ENCODE peak calls at places on chromosomes 12 and 14, in four cellular contexts. One of them, this sample, is unnamed.

GRCh38 chr12:100199023-100199346 is 1.6 kb upstream of the ACTR6 start:
- DNase-seq in cardiac muscle cell: no peak
- DNase-seq in small intestine: peak; percentile 10
- DNase-seq in adipocyte: no peak
- DNase-seq in this sample: no peak

GRCh38 chr12:12922191-12922616 is 29.8 kb downstream of the GPRC5D start:
- DNase-seq in cardiac muscle cell: no peak
- DNase-seq in small intestine: no peak
- DNase-seq in adipocyte: no peak
- DNase-seq in this sample: peak; percentile 16

GRCh38 chr14:96888593-96888992 is 91.4 kb downstream of the VRK1 start:
- DNase-seq in cardiac muscle cell: peak; percentile 66
- DNase-seq in small intestine: no peak
- DNase-seq in adipocyte: no peak
- DNase-seq in this sample: no peak

GRCh38 chr14:106652494-106652893 is 1126.1 kb downstream of the TMEM121 start:
- DNase-seq in cardiac muscle cell: no peak
- DNase-seq in small intestine: no peak
- DNase-seq in adipocyte: no peak
- DNase-seq in this sample: no peak

GRCh38 chr14:36944307-36945010 is 227.9 kb downstream of the SLC25A21 start:
- DNase-seq in cardiac muscle cell: no peak
- DNase-seq in small intestine: no peak
- DNase-seq in adipocyte: peak; percentile 69
- DNase-seq in this sample: peak; percentile 79

GRCh38 chr14:34181308-34181707 is 230.4 kb upstream of the EGLN3 start:
- DNase-seq in cardiac muscle cell: no peak
- DNase-seq in small intestine: no peak
- DNase-seq in adipocyte: no peak
- DNase-seq in this sample: no peak

GRCh38 chr14:57970175-57970574 is 104.3 kb upstream of the SLC35F4 start:
- DNase-seq in cardiac muscle cell: no peak
- DNase-seq in small intestine: no peak
- DNase-seq in adipocyte: no peak
- DNase-seq in this sample: no peak

GRCh38 chr14:67623114-67623513 is 3.4 kb downstream of the ARG2 start:
- DNase-seq in cardiac muscle cell: no peak
- DNase-seq in small intestine: no peak
- DNase-seq in adipocyte: peak; percentile 35
- DNase-seq in this sample: peak; percentile 57

GRCh38 chr12:61385771-61386170 is 874.4 kb upstream of the USP15 start:
- DNase-seq in cardiac muscle cell: no peak
- DNase-seq in small intestine: no peak
- DNase-seq in adipocyte: peak; percentile 48
- DNase-seq in this sample: peak; percentile 23

DNA sequence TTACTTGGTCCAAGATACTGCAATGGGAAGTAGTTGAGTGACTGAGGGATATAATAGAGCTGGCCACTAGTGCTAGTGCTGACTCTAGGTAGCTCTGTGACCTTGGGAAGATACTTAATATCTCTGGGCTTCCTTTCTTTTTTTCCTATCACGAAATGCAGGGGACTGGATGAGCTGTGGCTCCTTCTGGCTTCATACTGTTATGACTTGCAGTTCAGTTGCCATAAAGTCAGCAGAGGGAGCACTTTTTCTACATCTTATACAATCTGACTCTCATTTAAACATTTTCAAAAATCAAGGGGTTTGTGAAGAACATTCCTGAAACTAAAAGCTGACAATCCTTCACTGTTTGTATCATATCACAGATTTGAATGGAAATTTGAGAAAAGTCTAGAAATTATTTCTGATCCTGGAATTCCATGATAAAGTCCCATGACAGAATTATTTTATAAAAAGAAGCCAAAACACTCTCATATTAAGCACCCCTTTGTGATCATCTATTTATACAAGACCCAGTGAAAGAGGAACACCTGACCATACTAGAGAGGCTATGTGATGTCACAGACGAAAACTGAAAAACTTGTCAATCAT is 5.4 kb downstream of the BHLHE41 start:
- DNase-seq in cardiac muscle cell: peak; percentile 53
- DNase-seq in small intestine: peak; percentile 64
- DNase-seq in adipocyte: peak; percentile 88
- DNase-seq in this sample: peak; percentile 88
- H3K4me1 ChIP-seq in cardiac muscle cell: peaks cover 4% of the 10 kb centered on the region
- H3K4me1 ChIP-seq in small intestine: peaks cover 2% of the 10 kb centered on the region
- H3K4me1 ChIP-seq in adipocyte: peaks cover 42% of the 10 kb centered on the region
- H3K4me1 ChIP-seq in this sample: peaks cover 54% of the 10 kb centered on the region

DNA sequence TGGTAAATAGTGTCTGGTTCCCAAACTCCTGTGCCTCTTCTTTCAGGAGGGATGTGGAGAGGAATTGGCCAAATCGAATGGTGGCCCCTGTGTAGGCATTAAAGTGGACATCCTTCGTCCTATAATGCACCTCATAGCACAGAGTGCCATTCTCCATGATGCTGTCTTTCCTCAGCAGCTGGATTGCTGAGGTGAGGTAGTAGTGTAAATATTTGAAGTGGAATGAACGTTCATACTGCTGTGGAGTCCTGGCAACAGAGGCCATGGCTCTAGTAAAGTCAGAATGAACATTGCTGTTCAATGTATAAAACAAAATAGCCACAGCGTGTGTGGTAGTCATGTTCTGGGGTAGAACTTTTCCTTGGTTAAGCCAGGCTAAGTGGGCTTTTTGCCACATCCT is 2.7 kb downstream of the ART4 start:
- DNase-seq in cardiac muscle cell: no peak
- DNase-seq in small intestine: no peak
- DNase-seq in adipocyte: no peak
- DNase-seq in this sample: peak; percentile 14
- H3K4me1 ChIP-seq in cardiac muscle cell: no peaks in the 10 kb centered on the region
- H3K4me1 ChIP-seq in small intestine: no peaks in the 10 kb centered on the region
- H3K4me1 ChIP-seq in adipocyte: peaks cover 74% of the 10 kb centered on the region
- H3K4me1 ChIP-seq in this sample: peaks cover 35% of the 10 kb centered on the region

GRCh38 chr12:57869919-57870318 is 23.4 kb upstream of the CTDSP2 start:
- DNase-seq in cardiac muscle cell: no peak
- DNase-seq in small intestine: no peak
- DNase-seq in adipocyte: no peak
- DNase-seq in this sample: no peak

GRCh38 chr12:57877876-57878275 is 31.3 kb upstream of the CTDSP2 start:
- DNase-seq in cardiac muscle cell: no peak
- DNase-seq in small intestine: no peak
- DNase-seq in adipocyte: no peak
- DNase-seq in this sample: no peak

GRCh38 chr12:57872362-57872761 is 25.8 kb upstream of the CTDSP2 start:
- DNase-seq in cardiac muscle cell: no peak
- DNase-seq in small intestine: no peak
- DNase-seq in adipocyte: no peak
- DNase-seq in this sample: no peak

GRCh38 chr12:57875753-57876547 is 29.4 kb upstream of the CTDSP2 start:
- DNase-seq in cardiac muscle cell: no peak
- DNase-seq in small intestine: no peak
- DNase-seq in adipocyte: no peak
- DNase-seq in this sample: no peak

GRCh38 chr12:57874166-57875108 is 27.9 kb upstream of the CTDSP2 start:
- DNase-seq in cardiac muscle cell: no peak
- DNase-seq in small intestine: no peak
- DNase-seq in adipocyte: no peak
- DNase-seq in this sample: no peak
- H3K4me1 ChIP-seq in cardiac muscle cell: no peaks in the 10 kb centered on the region
- H3K4me1 ChIP-seq in small intestine: no peaks in the 10 kb centered on the region
- H3K4me1 ChIP-seq in adipocyte: peaks cover 13% of the 10 kb centered on the region
- H3K4me1 ChIP-seq in this sample: no peaks in the 10 kb centered on the region

DNA sequence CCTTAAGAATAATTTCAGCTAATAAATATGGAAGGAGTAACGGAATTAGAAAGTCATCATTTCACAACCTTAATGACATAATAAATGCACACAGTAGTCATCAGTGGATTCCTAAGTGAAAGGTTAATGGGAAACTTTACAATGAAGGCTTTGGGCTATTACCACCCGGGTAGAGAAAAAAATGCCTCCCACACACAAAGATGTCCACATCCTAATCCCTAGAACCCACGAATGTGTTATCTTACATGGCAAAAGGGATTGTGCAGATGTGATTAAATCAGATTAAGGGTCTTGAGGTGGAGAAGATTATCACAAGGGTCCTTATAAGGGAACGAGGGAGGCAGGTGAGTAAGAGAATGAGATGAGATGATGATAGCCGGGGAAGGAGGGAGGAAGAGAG is 5.6 kb downstream of the TMED10 start:
- DNase-seq in cardiac muscle cell: no peak
- DNase-seq in small intestine: no peak
- DNase-seq in adipocyte: no peak
- DNase-seq in this sample: no peak
- H3K4me1 ChIP-seq in cardiac muscle cell: peaks cover 11% of the 10 kb centered on the region
- H3K4me1 ChIP-seq in small intestine: peaks cover 9% of the 10 kb centered on the region
- H3K4me1 ChIP-seq in adipocyte: peaks cover 29% of the 10 kb centered on the region
- H3K4me1 ChIP-seq in this sample: peaks cover 18% of the 10 kb centered on the region

GRCh38 chr12:75728826-75729225 is 217.4 kb upstream of the KRR1 start:
- DNase-seq in cardiac muscle cell: no peak
- DNase-seq in small intestine: no peak
- DNase-seq in adipocyte: no peak
- DNase-seq in this sample: no peak
- H3K4me1 ChIP-seq in cardiac muscle cell: peaks cover 12% of the 10 kb centered on the region
- H3K4me1 ChIP-seq in small intestine: no peaks in the 10 kb centered on the region
- H3K4me1 ChIP-seq in adipocyte: peaks cover 17% of the 10 kb centered on the region
- H3K4me1 ChIP-seq in this sample: peaks cover 24% of the 10 kb centered on the region

DNA sequence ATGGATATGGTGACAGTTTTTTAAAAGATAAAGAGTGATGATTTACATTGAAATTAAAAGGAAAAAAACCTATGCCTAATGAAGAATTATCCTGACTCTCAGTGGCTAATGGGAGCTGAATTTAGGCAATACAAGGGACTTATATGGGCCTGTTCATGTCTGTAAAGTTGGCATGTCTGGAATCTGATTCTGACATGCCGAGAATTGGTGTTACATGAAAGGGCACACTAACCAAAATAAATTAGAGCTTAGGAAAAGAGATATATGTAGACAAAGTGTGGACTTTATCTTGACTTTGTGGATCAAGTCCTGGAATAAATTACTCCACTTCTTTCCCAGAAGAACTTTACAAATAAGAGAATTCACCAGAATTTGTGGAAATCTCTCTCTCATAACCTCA is 1.1 kb downstream of the TDG start:
- DNase-seq in cardiac muscle cell: peak; percentile 39
- DNase-seq in small intestine: no peak
- DNase-seq in adipocyte: peak; percentile 59
- DNase-seq in this sample: no peak
- H3K4me1 ChIP-seq in cardiac muscle cell: peaks cover 15% of the 10 kb centered on the region
- H3K4me1 ChIP-seq in small intestine: no peaks in the 10 kb centered on the region
- H3K4me1 ChIP-seq in adipocyte: peaks cover 36% of the 10 kb centered on the region
- H3K4me1 ChIP-seq in this sample: peaks cover 36% of the 10 kb centered on the region

This sample was measured in PC-3.